ENCODE peak calls at places on chromosomes 2 and 18, in four cellular contexts. L, A, Y and P are unnamed samples.

GRCh38 chr2:171706152-171706803 is 19.0 kb downstream of the DYNC1I2 start:
- DNase-seq in Y (no peak), A (no peak), L (no peak), P (no peak)

GRCh38 chr2:130823886-130824491 is 12.7 kb upstream of the ARHGEF4 start:
- DNase-seq in Y (no peak), A (peak), L (no peak), P (no peak)

GRCh38 chr2:44974064-44974715 is 32.7 kb downstream of the SIX3 start:
- DNase-seq in L (peak), A (no peak), Y (no peak), P (peak)

GRCh38 chr2:59585657-59586056 is 967.8 kb downstream of the BCL11A start:
- DNase-seq in A (no peak), Y (no peak), L (no peak), P (peak)

GRCh38 chr2:74554821-74555531 is 456 bp downstream of the DOK1 start:
- DNase-seq in L (no peak), A (peak), Y (no peak), P (peak)

GRCh38 chr2:12109363-12110017 is 363.1 kb downstream of the LPIN1 start:
- DNase-seq in A (no peak), L (no peak), Y (no peak), P (no peak)

GRCh38 chr2:236557894-236558532 is 11.6 kb upstream of the ACKR3 start:
- DNase-seq in L (no peak), A (peak), Y (no peak), P (no peak)

GRCh38 chr2:205947621-205948495 is 138.1 kb downstream of the INO80D start:
- DNase-seq in Y (peak), L (peak), A (peak), P (peak)

GRCh38 chr2:211690736-211691135 is 847.9 kb downstream of the ERBB4 start:
- DNase-seq in A (no peak), Y (no peak), L (no peak), P (no peak)

GRCh38 chr2:226891780-226892590 is 56.1 kb downstream of the RHBDD1 start:
- DNase-seq in Y (no peak), L (no peak), A (no peak), P (no peak)

GRCh38 chr2:69997296-69998184 is 36.1 kb upstream of the ASPRV1 start:
- DNase-seq in Y (peak), A (no peak), L (no peak), P (no peak)

GRCh38 chr18:4069183-4069582 is 385.9 kb downstream of the DLGAP1 start:
- DNase-seq in L (no peak), A (no peak), Y (no peak), P (no peak)